ENCODE peak calls at places on chromosomes 12 and 14, in six cellular contexts. One of them, this sample, is unnamed.
A peak's percentile ranks its signal among the peaks of the same experiment; 100 is the strongest.

GRCh38 chr14:32419429-32419828 is 90.3 kb downstream of the AKAP6 start:
- DNase-seq in stimulated activated naive CD4-positive, alpha-beta T cell: no peak
- DNase-seq in EH: no peak
- DNase-seq in MV-4-11: no peak
- DNase-seq in GM04503: no peak
- DNase-seq in PC-3: no peak
- DNase-seq in this sample: no peak

GRCh38 chr14:104844306-104845032 is 20.6 kb upstream of the CEP170B start:
- DNase-seq in PC-3: peak; percentile 28
- DNase-seq in GM04503: no peak
- DNase-seq in MV-4-11: no peak
- DNase-seq in EH: no peak
- DNase-seq in stimulated activated naive CD4-positive, alpha-beta T cell: no peak
- DNase-seq in this sample: no peak

GRCh38 chr14:78127233-78127632 is 42.9 kb upstream of the NRXN3 start:
- DNase-seq in stimulated activated naive CD4-positive, alpha-beta T cell: no peak
- DNase-seq in MV-4-11: no peak
- DNase-seq in EH: no peak
- DNase-seq in PC-3: no peak
- DNase-seq in GM04503: no peak
- DNase-seq in this sample: no peak

GRCh38 chr12:55057466-55057865 is 37.7 kb downstream of the NEUROD4 start:
- DNase-seq in MV-4-11: no peak
- DNase-seq in PC-3: no peak
- DNase-seq in stimulated activated naive CD4-positive, alpha-beta T cell: no peak
- DNase-seq in GM04503: no peak
- DNase-seq in EH: no peak
- DNase-seq in this sample: no peak

GRCh38 chr14:24847568-24847967 is 202.4 kb downstream of the STXBP6 start:
- DNase-seq in PC-3: no peak
- DNase-seq in stimulated activated naive CD4-positive, alpha-beta T cell: no peak
- DNase-seq in EH: no peak
- DNase-seq in MV-4-11: no peak
- DNase-seq in GM04503: no peak
- DNase-seq in this sample: no peak

GRCh38 chr14:41137741-41138140 is 468.9 kb upstream of the LRFN5 start:
- DNase-seq in stimulated activated naive CD4-positive, alpha-beta T cell: no peak
- DNase-seq in EH: no peak
- DNase-seq in GM04503: no peak
- DNase-seq in PC-3: no peak
- DNase-seq in MV-4-11: no peak
- DNase-seq in this sample: no peak

GRCh38 chr12:38961044-38961443 is 55.7 kb upstream of the CPNE8 start:
- DNase-seq in stimulated activated naive CD4-positive, alpha-beta T cell: no peak
- DNase-seq in GM04503: no peak
- DNase-seq in MV-4-11: no peak
- DNase-seq in PC-3: no peak
- DNase-seq in EH: no peak
- DNase-seq in this sample: no peak

GRCh38 chr12:57089259-57090245 is 638 bp downstream of the NAB2 start:
- DNase-seq in EH: peak; percentile 82
- DNase-seq in GM04503: no peak
- DNase-seq in PC-3: peak; percentile 46
- DNase-seq in stimulated activated naive CD4-positive, alpha-beta T cell: peak; percentile 54
- DNase-seq in MV-4-11: peak; percentile 64
- DNase-seq in this sample: no peak

GRCh38 chr14:104282332-104283196 is 144.2 kb downstream of the KIF26A start:
- DNase-seq in GM04503: no peak
- DNase-seq in PC-3: no peak
- DNase-seq in MV-4-11: no peak
- DNase-seq in EH: no peak
- DNase-seq in stimulated activated naive CD4-positive, alpha-beta T cell: no peak
- DNase-seq in this sample: no peak

GRCh38 chr12:125549171-125549570 is 483.9 kb downstream of the AACS start:
- DNase-seq in GM04503: no peak
- DNase-seq in MV-4-11: no peak
- DNase-seq in EH: no peak
- DNase-seq in PC-3: no peak
- DNase-seq in stimulated activated naive CD4-positive, alpha-beta T cell: no peak
- DNase-seq in this sample: no peak

GRCh38 chr14:104318558-104319488 is 180.4 kb downstream of the KIF26A start:
- DNase-seq in GM04503: no peak
- DNase-seq in MV-4-11: no peak
- DNase-seq in stimulated activated naive CD4-positive, alpha-beta T cell: no peak
- DNase-seq in EH: no peak
- DNase-seq in PC-3: no peak
- DNase-seq in this sample: no peak

GRCh38 chr14:34324363-34324795 is 137.7 kb downstream of the SPTSSA start:
- DNase-seq in PC-3: peak; percentile 67
- DNase-seq in EH: peak; percentile 42
- DNase-seq in GM04503: no peak
- DNase-seq in MV-4-11: peak; percentile 3
- DNase-seq in stimulated activated naive CD4-positive, alpha-beta T cell: no peak
- DNase-seq in this sample: peak; percentile 5

GRCh38 chr12:90174198-90174510 is 465.5 kb upstream of the ATP2B1 start:
- DNase-seq in MV-4-11: no peak
- DNase-seq in EH: no peak
- DNase-seq in GM04503: no peak
- DNase-seq in PC-3: peak; percentile 37
- DNase-seq in stimulated activated naive CD4-positive, alpha-beta T cell: no peak
- DNase-seq in this sample: no peak

GRCh38 chr14:35365130-35366047 is 39.2 kb downstream of the NFKBIA start:
- DNase-seq in PC-3: peak; percentile 84
- DNase-seq in stimulated activated naive CD4-positive, alpha-beta T cell: no peak
- DNase-seq in GM04503: peak; percentile 61
- DNase-seq in MV-4-11: peak; percentile 62
- DNase-seq in EH: peak; percentile 91
- DNase-seq in this sample: no peak

GRCh38 chr14:69828372-69828771 is 31.3 kb upstream of the SLC10A1 start:
- DNase-seq in MV-4-11: no peak
- DNase-seq in GM04503: no peak
- DNase-seq in EH: no peak
- DNase-seq in PC-3: no peak
- DNase-seq in stimulated activated naive CD4-positive, alpha-beta T cell: no peak
- DNase-seq in this sample: no peak

GRCh38 chr14:92754956-92755355 is 6.5 kb upstream of the LGMN start:
- DNase-seq in EH: no peak
- DNase-seq in PC-3: no peak
- DNase-seq in GM04503: no peak
- DNase-seq in stimulated activated naive CD4-positive, alpha-beta T cell: no peak
- DNase-seq in MV-4-11: no peak
- DNase-seq in this sample: no peak

GRCh38 chr14:100541621-100542560 is 45.3 kb downstream of the BEGAIN start:
- DNase-seq in EH: no peak
- DNase-seq in stimulated activated naive CD4-positive, alpha-beta T cell: no peak
- DNase-seq in PC-3: no peak
- DNase-seq in GM04503: no peak
- DNase-seq in MV-4-11: no peak
- DNase-seq in this sample: no peak

GRCh38 chr14:78202178-78202577 is 32.0 kb downstream of the NRXN3 start:
- DNase-seq in EH: no peak
- DNase-seq in PC-3: no peak
- DNase-seq in GM04503: no peak
- DNase-seq in stimulated activated naive CD4-positive, alpha-beta T cell: no peak
- DNase-seq in MV-4-11: peak; percentile 93
- DNase-seq in this sample: no peak

This sample was measured in AG09309.